ENCODE peak calls at places on chromosomes 6 and 20, in six cellular contexts. M is sigmoid colon, Z is H1, S is endothelial cell of umbilical vein, L is spleen, U is prostate gland. C is an unnamed sample.

GRCh38 chr6:139839506-139840156 is 465.2 kb upstream of the CITED2 start:
- DNase-seq in S (no peak), U (no peak), L (peak; percentile 70), Z (no peak), M (peak; percentile 74), C (no peak)

GRCh38 chr6:4008324-4009047 is 70.5 kb downstream of the FAM217A start:
- DNase-seq in Z (no peak), M (no peak), L (no peak), U (peak; percentile 60), S (peak; percentile 76), C (peak; percentile 49)

GRCh38 chr6:33297406-33297955 is 1.3 kb downstream of the RGL2 start:
- DNase-seq in M (no peak), S (peak; percentile 23), L (peak; percentile 87), Z (peak; percentile 91), U (peak; percentile 83), C (peak; percentile 69)

GRCh38 chr20:59518881-59519706 is 85.2 kb upstream of the PHACTR3 start:
- DNase-seq in L (no peak), M (no peak), Z (peak; percentile 62), U (no peak), S (peak; percentile 46), C (peak; percentile 73)

GRCh38 chr20:63833776-63834544 is 2.9 kb upstream of the ZBTB46 start:
- DNase-seq in S (no peak), Z (no peak), U (no peak), L (no peak), M (no peak), C (no peak)

GRCh38 chr6:169723991-169724553 is at the start of gene PHF10:
- DNase-seq in Z (no peak), L (peak; percentile 89), U (peak; percentile 22), S (no peak), M (no peak), C (peak; percentile 84)

GRCh38 chr20:25277051-25277801 is 29.3 kb downstream of the PYGB start:
- DNase-seq in S (no peak), U (no peak), M (peak; percentile 59), Z (peak; percentile 39), L (peak; percentile 71), C (no peak)

GRCh38 chr20:48841861-48842529 is 14.2 kb upstream of the PREX1 start:
- DNase-seq in S (peak; percentile 89), U (no peak), L (no peak), Z (no peak), M (no peak), C (no peak)

GRCh38 chr20:23362392-23363256 is 642 bp downstream of the GZF1 start:
- DNase-seq in Z (no peak), S (no peak), U (peak; percentile 28), L (no peak), M (peak; percentile 76), C (no peak)

GRCh38 chr6:137808191-137808590 is 58.9 kb upstream of the TNFAIP3 start:
- DNase-seq in U (no peak), L (no peak), M (no peak), Z (no peak), S (peak; percentile 53), C (no peak)

GRCh38 chr6:100892693-100893092 is 11.6 kb upstream of the ASCC3 start:
- DNase-seq in L (no peak), M (no peak), U (no peak), S (no peak), Z (peak; percentile 61), C (peak; percentile 50)

GRCh38 chr6:141490982-141491381 is 641.7 kb upstream of the GJE1 start:
- DNase-seq in S (no peak), M (no peak), U (no peak), L (no peak), Z (no peak), C (no peak)

GRCh38 chr6:129672883-129673631 is 36.9 kb downstream of the ARHGAP18 start:
- DNase-seq in S (peak; percentile 88), Z (no peak), U (no peak), M (no peak), L (no peak), C (no peak)

GRCh38 chr6:99349620-99350141 is at the start of gene FAXC:
- DNase-seq in L (no peak), Z (peak; percentile 81), U (peak; percentile 66), M (peak; percentile 73), S (peak; percentile 25), C (peak; percentile 88)

GRCh38 chr6:38348366-38348765 is 291.4 kb downstream of the BTBD9 start:
- DNase-seq in Z (no peak), M (no peak), U (no peak), S (no peak), L (no peak), C (no peak)

GRCh38 chr20:35146299-35146921 is 726 bp downstream of the EDEM2 start:
- DNase-seq in U (no peak), L (peak; percentile 86), Z (no peak), M (no peak), S (peak; percentile 42), C (peak; percentile 71)

GRCh38 chr6:37992749-37993148 is 173.2 kb downstream of the ZFAND3 start:
- DNase-seq in Z (no peak), M (no peak), L (no peak), U (no peak), S (no peak), C (no peak)

GRCh38 chr6:14770572-14770971 is 475.3 kb upstream of the JARID2 start:
- DNase-seq in Z (no peak), U (no peak), S (no peak), M (no peak), L (no peak), C (no peak)

GRCh38 chr6:133202610-133203343 is 38.4 kb upstream of the EYA4 start:
- DNase-seq in U (no peak), M (no peak), Z (no peak), L (no peak), S (no peak), C (no peak)

GRCh38 chr6:157267109-157267611 is 56.2 kb downstream of the TMEM242 start:
- DNase-seq in U (no peak), M (peak; percentile 48), S (no peak), Z (no peak), L (peak; percentile 64), C (no peak)

GRCh38 chr6:97440590-97441176 is 157.7 kb upstream of the MMS22L start:
- DNase-seq in Z (no peak), L (no peak), M (no peak), S (peak; percentile 10), U (no peak), C (peak; percentile 60)

GRCh38 chr6:161303628-161304340 is 29.9 kb upstream of the AGPAT4 start:
- DNase-seq in L (no peak), M (no peak), U (no peak), Z (no peak), S (no peak), C (no peak)

GRCh38 chr6:113859349-113860164 is 2.4 kb downstream of the MARCKS start:
- DNase-seq in S (peak; percentile 28), L (peak; percentile 88), M (peak; percentile 74), Z (no peak), U (peak; percentile 28), C (peak; percentile 70)

GRCh38 chr6:26022166-26022510 is 59.5 kb downstream of the TRIM38 start:
- DNase-seq in L (no peak), U (peak; percentile 50), S (peak; percentile 90), Z (no peak), M (peak; percentile 89), C (peak; percentile 45)

DNA sequence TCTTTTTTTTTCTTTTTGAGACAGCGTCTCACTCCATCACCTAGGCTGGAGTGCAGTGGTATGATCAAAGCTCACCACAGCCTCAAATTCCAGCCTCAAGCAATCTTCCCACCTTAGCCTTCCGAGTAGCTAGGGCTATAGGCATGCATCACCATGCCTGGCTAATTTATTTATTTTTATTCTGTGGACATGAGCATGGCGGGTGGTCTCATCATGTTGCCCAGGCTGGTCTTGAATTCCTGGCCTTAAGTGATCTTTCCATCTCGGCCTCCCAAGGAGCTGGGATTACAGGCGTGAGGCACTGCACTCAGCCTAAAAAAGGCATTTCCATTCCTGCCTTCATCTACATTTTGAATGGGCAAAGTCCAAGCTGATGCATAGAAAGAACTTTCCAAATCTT is 56.2 kb upstream of the BEND3 start:
- DNase-seq in M (no peak), U (no peak), L (no peak), Z (no peak), S (no peak), C (no peak)
- TF ChIP-seq POLR2AphosphoS5 in M (no peak), U (no peak), L (no peak), Z (no peak), S (no peak), C (no peak)

GRCh38 chr6:52577022-52577777 is at the start of gene TRAM2:
- DNase-seq in S (peak; percentile 75), L (peak; percentile 96), Z (peak; percentile 85), M (peak; percentile 92), U (peak; percentile 74), C (peak; percentile 98)
- TF ChIP-seq POLR2AphosphoS5 in S (peak; percentile 84), L (peak; percentile 40), Z (no peak), M (no peak), U (no peak), C (peak; percentile 57)

DNA sequence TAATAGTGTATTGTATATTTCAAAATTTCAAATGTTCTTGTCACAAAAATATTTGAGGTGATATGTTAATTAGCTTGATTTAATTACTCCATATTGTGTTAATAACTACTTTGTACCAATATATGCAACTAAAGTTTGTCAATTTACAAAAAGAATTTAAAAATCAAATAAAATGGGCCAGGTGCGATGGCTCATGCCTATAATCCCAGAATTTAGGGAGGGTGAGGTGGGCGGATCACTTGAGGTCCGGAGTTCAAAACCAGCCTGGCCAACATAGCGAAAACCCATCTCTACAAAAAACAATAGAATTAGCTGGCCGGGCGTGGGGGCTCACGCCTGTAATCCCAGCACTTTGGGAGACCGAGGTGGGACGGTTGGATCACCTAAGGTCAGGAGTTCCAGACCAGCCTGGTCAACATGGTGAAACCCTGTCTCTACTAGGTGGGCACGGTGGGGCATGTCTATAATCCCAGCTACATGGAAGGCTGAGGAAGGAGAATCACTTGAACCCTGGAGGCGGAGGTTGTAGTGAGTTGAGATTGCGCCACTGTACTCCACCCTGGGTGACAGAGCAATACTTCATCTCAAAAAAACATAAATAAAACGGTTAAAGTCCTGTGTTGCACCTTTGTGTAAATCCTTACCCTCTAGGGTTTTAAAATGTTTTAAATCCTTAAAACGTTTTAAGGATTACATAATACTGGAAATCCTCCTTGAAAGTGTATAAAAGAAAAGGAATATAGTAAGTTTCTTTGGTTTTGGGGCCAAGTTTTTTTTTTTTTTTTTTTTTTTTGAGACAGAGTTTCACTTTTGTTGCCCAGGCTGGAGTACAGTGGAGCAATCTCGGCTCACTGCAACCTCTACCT is 4.0 kb downstream of the HSPA1B start:
- DNase-seq in L (peak; percentile 76), Z (no peak), U (no peak), S (no peak), M (no peak), C (no peak)
- TF ChIP-seq POLR2AphosphoS5 in L (no peak), Z (no peak), U (no peak), S (no peak), M (peak; percentile 29), C (no peak)

DNA sequence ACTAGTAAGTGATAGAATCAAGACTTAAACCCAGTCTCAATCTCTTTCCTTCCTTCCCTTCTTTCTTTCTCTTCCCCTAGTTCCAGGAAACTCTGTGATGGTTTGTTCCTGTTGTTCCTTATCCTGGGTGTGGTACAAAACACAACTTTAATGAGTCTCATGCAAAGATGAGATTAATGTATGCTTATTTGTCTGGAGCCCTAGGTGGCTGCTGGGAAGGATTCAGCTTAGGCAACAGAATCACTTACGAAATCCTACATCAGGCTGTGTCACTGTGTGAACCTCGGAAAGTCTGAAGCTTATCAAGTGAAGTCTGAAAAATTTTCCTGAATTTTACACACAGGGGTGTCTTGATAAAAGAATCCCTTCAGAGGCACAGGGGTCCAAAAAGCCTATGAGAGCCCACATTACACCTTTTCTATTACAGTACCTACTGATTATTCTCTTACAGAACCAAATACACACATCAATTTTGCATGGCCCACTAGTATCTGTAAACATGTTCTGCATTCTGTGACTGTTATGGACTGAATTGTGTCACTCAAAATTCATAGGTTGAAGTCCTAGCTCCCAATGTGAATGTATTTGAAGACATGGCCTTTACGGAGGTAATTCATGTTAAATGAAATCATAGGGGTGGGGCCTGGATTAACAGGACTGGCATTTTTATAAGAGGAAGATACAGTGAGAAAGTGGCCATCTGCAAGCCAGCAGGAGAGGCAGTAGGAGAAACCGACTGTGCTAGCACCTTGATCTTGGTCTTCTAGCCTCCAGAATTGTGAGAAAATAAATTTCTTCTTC is 144.7 kb downstream of the MYB start:
- DNase-seq in Z (no peak), M (no peak), L (no peak), U (no peak), S (no peak), C (no peak)
- TF ChIP-seq POLR2AphosphoS5 in Z (no peak), M (no peak), L (no peak), U (no peak), S (no peak), C (no peak)